ENCODE peak calls at places on chromosome 22, in ten cellular contexts. G is cardiac fibroblast; A is kidney; S is osteoblast; X is RPMI8226; P is CD8-positive, alpha-beta memory T cell; J is activated T-helper 1 cell treated with anti-CD3 and anti-CD28 coated beads, Interleukin-12 subunit alpha, Interleukin-12 subunit beta, Interleukin-2, Interleukin-4 antibody, amounts not matched to agents 30 ng/mL and 10 ng/mL and 1 ng/mL, durations not matched to agents 14 hours and 24 hours and 36 hours; B is activated naive CD4-positive, alpha-beta T cell treated with anti-CD3 and anti-CD28 coated beads, Interleukin-2, amount 50 U/mL, for 16 hours; O is aorta; C is D341Med. E is an unnamed sample.
A peak's percentile ranks its signal among the peaks of the same experiment; 100 is the strongest.

GRCh38 chr22:19636696-19637355 is 77.5 kb upstream of the SEPTIN5 start:
- DNase-seq in G (no peak), A (no peak), S (peak; percentile 34), X (no peak), P (no peak), J (no peak), B (no peak), O (no peak), C (no peak), E (no peak)

GRCh38 chr22:39819429-39819828 is 74.1 kb downstream of the ENTHD1 start:
- DNase-seq in G (no peak), A (no peak), S (no peak), X (no peak), P (no peak), J (no peak), B (no peak), O (no peak), C (no peak), E (no peak)

GRCh38 chr22:25661067-25661466 is 80.9 kb upstream of the MYO18B start:
- DNase-seq in G (peak; percentile 12), A (no peak), S (no peak), X (no peak), P (no peak), J (no peak), B (no peak), O (no peak), C (no peak), E (no peak)

GRCh38 chr22:18028817-18029527 is 4.6 kb upstream of the MICAL3 start:
- DNase-seq in G (no peak), A (no peak), S (peak; percentile 37), X (no peak), P (no peak), J (no peak), B (no peak), O (no peak), C (no peak), E (no peak)

GRCh38 chr22:45504703-45505341 is 2.1 kb downstream of the FBLN1 start:
- DNase-seq in G (peak; percentile 46), A (peak; percentile 86), S (peak; percentile 98), X (peak; percentile 22), P (no peak), J (no peak), B (no peak), O (peak; percentile 65), C (no peak), E (no peak)

GRCh38 chr22:38954414-38955043 is 2.9 kb upstream of the APOBEC3A start:
- DNase-seq in G (no peak), A (peak; percentile 46), S (no peak), X (no peak), P (no peak), J (no peak), B (no peak), O (no peak), C (no peak), E (no peak)

GRCh38 chr22:48146426-48146825 is 1384.0 kb downstream of the TBC1D22A start:
- DNase-seq in G (no peak), A (no peak), S (no peak), X (peak; percentile 41), P (no peak), J (no peak), B (no peak), O (no peak), C (no peak), E (no peak)

GRCh38 chr22:42379961-42380537 is 52.2 kb downstream of the NFAM1 start:
- DNase-seq in G (no peak), A (no peak), S (no peak), X (no peak), P (no peak), J (no peak), B (no peak), O (no peak), C (peak; percentile 67), E (no peak)

GRCh38 chr22:17785185-17786184 is 11.2 kb upstream of the BID start:
- DNase-seq in G (peak; percentile 38), A (no peak), S (peak; percentile 94), X (peak; percentile 37), P (peak; percentile 66), J (peak; percentile 52), B (peak; percentile 76), O (peak; percentile 72), C (peak; percentile 78), E (peak; percentile 41)

GRCh38 chr22:50517495-50518260 is 7.7 kb downstream of the SCO2 start:
- DNase-seq in G (no peak), A (no peak), S (peak; percentile 55), X (no peak), P (no peak), J (no peak), B (no peak), O (no peak), C (peak; percentile 17), E (no peak)

GRCh38 chr22:36901411-36902142 is 11.9 kb upstream of the CSF2RB start:
- DNase-seq in G (no peak), A (no peak), S (no peak), X (no peak), P (no peak), J (peak; percentile 49), B (no peak), O (no peak), C (no peak), E (no peak)

GRCh38 chr22:46546466-46547178 is 9.2 kb upstream of the CELSR1 start:
- DNase-seq in G (peak; percentile 46), A (peak; percentile 88), S (peak; percentile 83), X (no peak), P (no peak), J (no peak), B (no peak), O (peak; percentile 81), C (no peak), E (no peak)

E was measured in HCT116.